ENCODE peak calls at places on chromosomes 11 and 22, in eight cellular contexts. U, H, G, N, A, J, M and W are unnamed samples.

GRCh38 chr11:114178656-114179055 is 117.5 kb upstream of the NNMT start:
- DNase-seq in U (no peak), H (no peak), G (no peak), N (no peak), A (no peak), J (peak), M (no peak), W (no peak)

GRCh38 chr11:86799680-86800075 is 664 bp upstream of the PRSS23 start:
- DNase-seq in U (no peak), H (no peak), G (no peak), N (no peak), A (no peak), J (no peak), M (peak), W (no peak)

GRCh38 chr11:105244157-105244820 is 104.7 kb upstream of the CARD18 start:
- DNase-seq in U (peak), H (no peak), G (no peak), N (peak), A (peak), J (peak), M (peak), W (no peak)

GRCh38 chr11:121543981-121544380 is 91.2 kb upstream of the SORL1-AS1 start:
- DNase-seq in U (no peak), H (no peak), G (no peak), N (no peak), A (no peak), J (no peak), M (no peak), W (no peak)

GRCh38 chr11:132670921-132671675 is 861.2 kb downstream of the OPCML start:
- DNase-seq in U (no peak), H (no peak), G (no peak), N (no peak), A (no peak), J (no peak), M (no peak), W (no peak)

GRCh38 chr22:25111579-25112517 is 87.8 kb upstream of the CRYBB3 start:
- DNase-seq in U (no peak), H (peak), G (peak), N (no peak), A (no peak), J (no peak), M (no peak), W (no peak)

GRCh38 chr11:70229737-70230136 is 26.6 kb downstream of the FADD start:
- DNase-seq in U (no peak), H (no peak), G (no peak), N (no peak), A (no peak), J (no peak), M (no peak), W (no peak)

GRCh38 chr11:74384641-74385040 is 13.6 kb downstream of the PGM2L1 start:
- DNase-seq in U (no peak), H (no peak), G (no peak), N (no peak), A (no peak), J (no peak), M (no peak), W (no peak)

GRCh38 chr22:39418696-39419095 is 19.1 kb downstream of the TAB1 start:
- DNase-seq in U (no peak), H (no peak), G (no peak), N (no peak), A (no peak), J (no peak), M (no peak), W (no peak)

GRCh38 chr11:128891912-128892398 is 799 bp downstream of the KCNJ5 start:
- DNase-seq in U (no peak), H (no peak), G (no peak), N (no peak), A (no peak), J (no peak), M (no peak), W (no peak)

GRCh38 chr11:111422494-111423249 is 43.6 kb upstream of the POU2AF1 start:
- DNase-seq in U (no peak), H (peak), G (peak), N (no peak), A (peak), J (peak), M (peak), W (peak)

GRCh38 chr22:35034963-35035362 is 31.0 kb upstream of the ISX start:
- DNase-seq in U (no peak), H (no peak), G (no peak), N (no peak), A (no peak), J (no peak), M (no peak), W (no peak)

GRCh38 chr11:27280131-27280530 is 82.9 kb downstream of the CCDC34 start:
- DNase-seq in U (no peak), H (no peak), G (no peak), N (no peak), A (no peak), J (peak), M (no peak), W (no peak)

GRCh38 chr22:41526226-41526531 is 18.1 kb downstream of the POLR3H start:
- DNase-seq in U (no peak), H (no peak), G (no peak), N (no peak), A (no peak), J (no peak), M (no peak), W (no peak)

GRCh38 chr11:119065369-119065768 is 2.2 kb upstream of the VPS11 start:
- DNase-seq in U (peak), H (no peak), G (no peak), N (no peak), A (peak), J (peak), M (peak), W (no peak)

GRCh38 chr22:37148031-37148651 is 1.6 kb downstream of the IL2RB start:
- DNase-seq in U (no peak), H (no peak), G (no peak), N (no peak), A (no peak), J (no peak), M (no peak), W (no peak)

GRCh38 chr11:110891411-110891810 is 179.2 kb upstream of the ARHGAP20 start:
- DNase-seq in U (peak), H (no peak), G (no peak), N (peak), A (peak), J (peak), M (no peak), W (no peak)

GRCh38 chr11:74773481-74773880 is 24.8 kb downstream of the RNF169 start:
- DNase-seq in U (peak), H (no peak), G (no peak), N (no peak), A (peak), J (no peak), M (no peak), W (no peak)

GRCh38 chr22:23113067-23113846 is 28.5 kb downstream of the RSPH14 start:
- DNase-seq in U (peak), H (no peak), G (no peak), N (peak), A (no peak), J (peak), M (no peak), W (no peak)

GRCh38 chr11:19524171-19524671 is 188.4 kb upstream of the NAV2 start:
- DNase-seq in U (no peak), H (peak), G (no peak), N (no peak), A (no peak), J (peak), M (no peak), W (no peak)

GRCh38 chr22:30926706-30927105 is 41.9 kb downstream of the MORC2 start:
- DNase-seq in U (no peak), H (no peak), G (no peak), N (no peak), A (no peak), J (no peak), M (no peak), W (no peak)

GRCh38 chr11:111718436-111719325 is 47.5 kb downstream of the PPP2R1B start:
- DNase-seq in U (no peak), H (peak), G (no peak), N (no peak), A (peak), J (peak), M (peak), W (no peak)

GRCh38 chr11:120306519-120307242 is 18.4 kb upstream of the TLCD5 start:
- DNase-seq in U (peak), H (no peak), G (no peak), N (peak), A (peak), J (peak), M (peak), W (no peak)

GRCh38 chr11:111574373-111575230 is 27.6 kb upstream of the SIK2 start:
- DNase-seq in U (no peak), H (no peak), G (no peak), N (no peak), A (no peak), J (no peak), M (no peak), W (no peak)

GRCh38 chr22:46371623-46372226 is 36.2 kb downstream of the TRMU start:
- DNase-seq in U (no peak), H (no peak), G (no peak), N (no peak), A (no peak), J (no peak), M (no peak), W (no peak)

GRCh38 chr11:970319-970871 is 44.7 kb downstream of the AP2A2 start:
- DNase-seq in U (no peak), H (peak), G (no peak), N (no peak), A (no peak), J (no peak), M (no peak), W (no peak)

GRCh38 chr11:114354076-114354475 is 46.2 kb downstream of the C11orf71 start:
- DNase-seq in U (peak), H (no peak), G (no peak), N (peak), A (peak), J (peak), M (peak), W (no peak)

GRCh38 chr11:10005955-10006525 is 288.0 kb downstream of the SBF2 start:
- DNase-seq in U (no peak), H (no peak), G (no peak), N (no peak), A (no peak), J (no peak), M (no peak), W (no peak)

GRCh38 chr11:65169164-65169641 is 830 bp upstream of the SPDYC start:
- DNase-seq in U (peak), H (no peak), G (no peak), N (no peak), A (no peak), J (no peak), M (no peak), W (no peak)

GRCh38 chr11:13110929-13111812 is 102.1 kb downstream of the RASSF10 start:
- DNase-seq in U (no peak), H (no peak), G (no peak), N (no peak), A (peak), J (peak), M (peak), W (no peak)

GRCh38 chr11:68598816-68599653 is 85.3 kb upstream of the GAL start:
- DNase-seq in U (peak), H (no peak), G (no peak), N (no peak), A (no peak), J (peak), M (no peak), W (no peak)

GRCh38 chr22:20156611-20157415 is 6.0 kb upstream of the CCDC188 start:
- DNase-seq in U (peak), H (peak), G (peak), N (peak), A (peak), J (peak), M (peak), W (peak)

GRCh38 chr11:89495951-89496350 is 4.8 kb upstream of the NOX4 start:
- DNase-seq in U (peak), H (no peak), G (no peak), N (peak), A (peak), J (peak), M (peak), W (no peak)

GRCh38 chr11:66815646-66816045 is 27.6 kb upstream of the RCE1 start:
- DNase-seq in U (no peak), H (no peak), G (no peak), N (no peak), A (peak), J (peak), M (no peak), W (no peak)

GRCh38 chr11:119644502-119644901 is 84.5 kb downstream of the NECTIN1 start:
- DNase-seq in U (no peak), H (no peak), G (no peak), N (no peak), A (no peak), J (no peak), M (no peak), W (no peak)

DNA sequence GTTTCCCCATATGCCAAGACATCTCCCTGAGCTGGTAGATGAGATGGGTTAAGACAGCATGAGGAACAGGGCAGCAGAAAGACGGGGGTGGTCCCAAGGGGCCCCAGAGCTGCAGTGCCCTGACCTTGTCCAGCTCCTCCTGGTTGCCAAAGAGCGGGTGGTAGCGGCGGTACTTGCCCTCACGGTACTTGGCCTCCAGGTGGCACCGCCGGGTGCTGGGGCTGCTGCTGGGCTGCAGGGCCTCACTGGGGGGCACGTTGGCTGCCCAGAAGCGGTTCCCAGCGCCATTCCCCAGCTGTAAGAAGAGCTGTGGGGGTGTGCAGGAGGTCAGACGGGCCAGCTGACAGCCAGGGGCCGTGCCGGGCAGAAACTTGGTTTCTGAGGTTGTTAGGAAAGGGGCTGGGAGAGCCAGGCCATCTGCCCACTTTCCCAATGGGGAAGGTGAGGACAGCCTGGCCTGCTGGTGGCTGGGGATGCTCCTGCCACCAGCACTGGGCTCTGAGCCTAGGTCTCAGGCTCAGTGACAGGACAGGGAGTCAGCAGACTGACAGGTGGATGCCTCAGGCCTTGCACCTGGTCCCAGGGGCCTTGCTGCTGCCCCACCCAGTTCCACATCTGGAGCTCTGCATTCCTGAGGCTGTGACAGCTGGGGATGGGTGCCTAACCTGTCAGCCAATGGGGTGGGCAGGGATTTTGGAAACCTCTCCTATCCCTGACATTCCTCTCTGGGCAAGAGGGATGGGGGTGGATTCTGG is 30.0 kb upstream of the PDE2A start:
- DNase-seq in U (no peak), H (no peak), G (no peak), N (no peak), A (no peak), J (peak), M (no peak), W (no peak)
- TF ChIP-seq CTCF in U (peak), H (no peak), G (peak), N (peak), A (peak), J (peak), M (no peak), W (peak)

DNA sequence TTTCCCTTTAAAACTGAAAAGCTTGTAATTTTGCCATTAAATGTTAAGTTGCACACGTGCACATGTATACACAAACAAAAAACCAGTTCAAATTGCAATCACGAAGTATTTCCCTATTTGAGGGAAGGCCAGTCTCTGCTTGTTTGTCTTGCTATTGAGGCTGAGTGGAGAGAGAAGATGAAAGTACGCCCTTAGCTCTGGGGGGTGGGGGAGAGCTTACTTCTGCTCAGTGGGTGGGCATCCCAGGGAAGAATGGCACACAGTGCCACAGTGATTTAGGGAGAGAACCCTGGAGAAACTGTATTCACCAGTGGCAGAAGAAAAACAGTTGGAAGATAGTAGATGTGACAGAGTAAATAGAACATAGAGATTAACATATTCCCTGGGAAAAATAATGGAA is 8.7 kb downstream of the YAP1 start:
- DNase-seq in U (no peak), H (no peak), G (no peak), N (no peak), A (peak), J (no peak), M (peak), W (no peak)
- H3K4me3 ChIP-seq in U (no peak), H (no peak), G (no peak), N (no peak), A (no peak), J (no peak), M (peak), W (no peak)

DNA sequence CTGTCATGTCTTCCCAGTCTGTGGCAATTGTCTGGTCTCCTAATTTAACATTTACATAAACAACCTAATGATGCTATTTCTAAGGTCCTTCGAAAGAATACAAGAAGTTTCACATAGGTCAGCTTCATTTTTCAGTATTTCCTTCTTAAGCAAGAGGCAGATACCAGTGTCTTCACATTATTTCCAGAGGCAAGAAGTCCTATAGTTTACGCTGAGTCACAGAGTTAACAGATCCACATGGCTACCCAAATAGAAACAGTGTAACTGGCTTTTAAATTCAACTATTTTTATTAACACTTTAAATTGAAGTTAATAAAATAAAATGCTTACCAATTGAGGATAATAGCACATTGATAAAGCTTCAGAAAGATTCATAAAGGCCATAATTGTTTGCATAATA is 10.9 kb downstream of the PRRG4 start:
- DNase-seq in U (no peak), H (no peak), G (no peak), N (no peak), A (no peak), J (no peak), M (peak), W (no peak)
- TF ChIP-seq CTCF in U (no peak), H (no peak), G (no peak), N (no peak), A (no peak), J (no peak), M (no peak), W (no peak)

GRCh38 chr11:134332782-134333181 is 994 bp downstream of the GLB1L2 start:
- DNase-seq in U (no peak), H (no peak), G (no peak), N (no peak), A (no peak), J (no peak), M (no peak), W (no peak)
- H3K4me3 ChIP-seq in U (no peak), H (no peak), G (peak), N (no peak), A (peak), J (no peak), M (no peak), W (peak)

DNA sequence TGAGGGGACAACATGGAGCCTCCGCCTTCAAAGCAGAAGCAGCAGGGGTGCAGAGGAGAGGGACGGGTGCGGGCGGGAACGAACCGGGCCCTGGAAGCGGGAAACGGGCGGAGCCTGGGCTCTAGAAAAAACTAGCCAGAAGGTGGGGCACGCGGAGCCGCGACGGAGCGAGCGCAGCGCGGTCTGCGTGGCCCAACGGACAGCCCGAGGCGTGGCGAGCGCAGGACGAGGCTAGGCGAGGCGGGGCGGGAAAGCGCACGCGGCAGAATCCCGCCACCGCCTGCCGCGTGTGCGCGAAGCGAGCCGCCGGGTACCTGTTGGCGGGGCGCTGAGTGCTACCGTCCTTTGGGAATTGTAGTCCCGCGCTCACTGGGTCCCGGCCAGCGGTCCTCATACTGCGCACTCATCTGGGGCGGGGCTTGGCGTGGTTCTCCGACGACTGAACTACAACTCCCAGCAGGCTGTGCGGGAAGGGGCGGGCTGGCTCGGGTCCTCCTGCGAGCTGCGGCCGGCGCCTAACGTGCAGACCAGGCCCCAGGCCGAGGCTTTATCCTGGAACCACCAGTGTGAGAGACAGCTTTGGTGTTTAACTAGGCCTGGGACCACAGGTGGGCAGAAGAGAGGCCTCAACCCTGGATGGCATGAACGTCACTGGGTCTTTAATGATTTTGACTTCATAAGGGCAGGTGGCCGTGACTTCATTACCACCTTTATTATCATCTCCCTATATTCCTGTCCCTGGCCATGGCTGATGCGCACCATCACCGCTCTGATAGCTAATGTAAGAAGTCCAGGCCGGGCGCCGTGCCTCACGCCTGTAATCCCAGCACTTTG is at the start of gene ATL3:
- DNase-seq in U (peak), H (peak), G (peak), N (peak), A (peak), J (peak), M (peak), W (peak)
- TF ChIP-seq CTCF in U (no peak), H (no peak), G (no peak), N (peak), A (no peak), J (no peak), M (no peak), W (no peak)

DNA sequence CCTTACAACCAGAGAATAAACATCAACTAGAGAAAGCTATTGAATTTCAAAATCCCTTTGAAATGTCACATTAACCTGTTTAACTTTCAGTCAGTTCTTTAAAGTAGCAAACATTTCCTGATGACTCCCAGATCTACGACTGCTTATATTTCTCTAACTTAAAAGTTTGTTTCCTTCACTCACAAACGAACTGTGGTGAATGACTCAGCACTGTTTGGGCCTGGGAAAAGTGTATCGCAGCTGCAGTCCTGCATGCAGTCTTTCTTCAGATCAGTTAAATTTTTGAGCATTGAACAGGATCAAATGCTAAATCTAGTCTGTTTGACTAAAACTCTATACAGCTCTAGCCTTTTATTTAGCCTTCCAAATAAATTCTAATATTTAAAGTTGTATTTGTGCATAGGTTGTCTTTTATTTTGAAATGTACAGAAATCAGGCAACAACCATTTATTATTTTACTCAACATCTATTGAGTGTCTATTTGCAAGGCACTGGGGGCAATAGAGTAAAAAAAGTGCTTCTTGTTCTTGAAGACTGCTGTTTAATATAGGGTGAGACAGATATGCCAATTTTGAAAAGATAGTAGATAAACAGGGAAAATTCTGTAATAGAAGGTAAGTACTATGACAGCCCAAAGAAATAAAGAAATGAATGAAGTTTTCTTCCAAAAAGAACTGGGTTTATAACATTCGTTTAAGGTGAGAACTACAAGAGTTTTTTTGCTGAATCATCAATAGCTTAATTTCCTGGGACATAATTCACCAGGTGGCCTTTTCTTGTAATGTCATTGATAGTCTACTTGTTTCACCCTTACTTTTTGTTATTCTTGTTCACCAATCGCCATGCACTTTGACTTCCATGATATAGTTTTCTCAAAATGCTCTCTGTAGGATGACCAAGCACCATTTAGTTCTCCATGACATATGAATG is 235.4 kb downstream of the METTL15 start:
- DNase-seq in U (peak), H (no peak), G (no peak), N (peak), A (peak), J (peak), M (peak), W (no peak)
- H3K4me3 ChIP-seq in U (no peak), H (no peak), G (no peak), N (no peak), A (no peak), J (no peak), M (no peak), W (no peak)